ENCODE peak calls at places on chromosomes 6 and 20, in eight cellular contexts. One of them, this sample, is unnamed. For H3K4me1 and H3K9me3, the result is how much of the 10 kb centered on the place peaks cover.

GRCh38 chr6:16522937-16523336 is 238.3 kb downstream of the ATXN1 start:
- DNase-seq in GM23248: no peak
- DNase-seq in IMR-90: no peak
- DNase-seq in heart right ventricle: no peak
- DNase-seq in endodermal cell: no peak
- DNase-seq in SJSA1: no peak
- DNase-seq in left lung: no peak
- DNase-seq in tibial artery: no peak
- DNase-seq in this sample: peak

GRCh38 chr6:157629220-157629619 is 193.8 kb upstream of the SNX9 start:
- DNase-seq in IMR-90: peak
- DNase-seq in heart right ventricle: no peak
- DNase-seq in left lung: no peak
- DNase-seq in endodermal cell: no peak
- DNase-seq in tibial artery: no peak
- DNase-seq in SJSA1: no peak
- DNase-seq in GM23248: no peak
- DNase-seq in this sample: no peak

GRCh38 chr6:161410736-161411135 is 136.9 kb upstream of the AGPAT4 start:
- DNase-seq in heart right ventricle: no peak
- DNase-seq in tibial artery: no peak
- DNase-seq in endodermal cell: no peak
- DNase-seq in IMR-90: no peak
- DNase-seq in GM23248: no peak
- DNase-seq in left lung: no peak
- DNase-seq in SJSA1: no peak
- DNase-seq in this sample: no peak

GRCh38 chr6:17998442-17998841 is 11.0 kb upstream of the KIF13A start:
- DNase-seq in GM23248: peak
- DNase-seq in endodermal cell: peak
- DNase-seq in SJSA1: no peak
- DNase-seq in left lung: no peak
- DNase-seq in IMR-90: peak
- DNase-seq in tibial artery: no peak
- DNase-seq in heart right ventricle: no peak
- DNase-seq in this sample: no peak

GRCh38 chr6:131854803-131855202 is 47.0 kb downstream of the ENPP1 start:
- DNase-seq in heart right ventricle: no peak
- DNase-seq in tibial artery: no peak
- DNase-seq in GM23248: no peak
- DNase-seq in SJSA1: no peak
- DNase-seq in endodermal cell: no peak
- DNase-seq in left lung: no peak
- DNase-seq in IMR-90: peak
- DNase-seq in this sample: no peak

GRCh38 chr6:155481215-155481614 is 25.6 kb upstream of the NOX3 start:
- DNase-seq in left lung: no peak
- DNase-seq in SJSA1: no peak
- DNase-seq in endodermal cell: no peak
- DNase-seq in tibial artery: no peak
- DNase-seq in GM23248: peak
- DNase-seq in IMR-90: peak
- DNase-seq in heart right ventricle: no peak
- DNase-seq in this sample: no peak

GRCh38 chr6:98980814-98981213 is 33.1 kb upstream of the FBXL4 start:
- DNase-seq in GM23248: no peak
- DNase-seq in IMR-90: no peak
- DNase-seq in endodermal cell: peak
- DNase-seq in tibial artery: no peak
- DNase-seq in left lung: no peak
- DNase-seq in SJSA1: no peak
- DNase-seq in heart right ventricle: no peak
- DNase-seq in this sample: no peak

GRCh38 chr6:98828991-98829411 is 5.4 kb upstream of the POU3F2 start:
- DNase-seq in IMR-90: no peak
- DNase-seq in tibial artery: no peak
- DNase-seq in endodermal cell: peak
- DNase-seq in heart right ventricle: no peak
- DNase-seq in left lung: no peak
- DNase-seq in GM23248: no peak
- DNase-seq in SJSA1: no peak
- DNase-seq in this sample: peak

GRCh38 chr20:43959079-43959919 is 44.6 kb downstream of the TOX2 start:
- DNase-seq in left lung: no peak
- DNase-seq in IMR-90: no peak
- DNase-seq in GM23248: peak
- DNase-seq in tibial artery: peak
- DNase-seq in SJSA1: no peak
- DNase-seq in endodermal cell: peak
- DNase-seq in heart right ventricle: no peak
- DNase-seq in this sample: no peak

GRCh38 chr6:34723203-34723602 is 26.6 kb upstream of the ILRUN start:
- DNase-seq in IMR-90: peak
- DNase-seq in heart right ventricle: no peak
- DNase-seq in SJSA1: no peak
- DNase-seq in tibial artery: no peak
- DNase-seq in GM23248: peak
- DNase-seq in endodermal cell: no peak
- DNase-seq in left lung: no peak
- DNase-seq in this sample: no peak

GRCh38 chr6:16476861-16477260 is 238.5 kb downstream of the GMPR start:
- DNase-seq in left lung: no peak
- DNase-seq in endodermal cell: no peak
- DNase-seq in GM23248: no peak
- DNase-seq in SJSA1: no peak
- DNase-seq in tibial artery: no peak
- DNase-seq in IMR-90: no peak
- DNase-seq in heart right ventricle: no peak
- DNase-seq in this sample: no peak

GRCh38 chr20:51022803-51023616 is at the start of gene KCNG1:
- DNase-seq in endodermal cell: peak
- DNase-seq in heart right ventricle: peak
- DNase-seq in GM23248: peak
- DNase-seq in tibial artery: no peak
- DNase-seq in IMR-90: peak
- DNase-seq in left lung: peak
- DNase-seq in SJSA1: peak
- DNase-seq in this sample: peak

GRCh38 chr6:147192278-147192911 is 11.8 kb upstream of the STXBP5 start:
- DNase-seq in GM23248: no peak
- DNase-seq in left lung: no peak
- DNase-seq in heart right ventricle: no peak
- DNase-seq in tibial artery: no peak
- DNase-seq in SJSA1: no peak
- DNase-seq in IMR-90: no peak
- DNase-seq in endodermal cell: no peak
- DNase-seq in this sample: no peak

GRCh38 chr6:86563197-86563596 is 374.1 kb upstream of the HTR1E start:
- DNase-seq in endodermal cell: no peak
- DNase-seq in tibial artery: no peak
- DNase-seq in GM23248: no peak
- DNase-seq in left lung: no peak
- DNase-seq in IMR-90: no peak
- DNase-seq in heart right ventricle: no peak
- DNase-seq in SJSA1: no peak
- DNase-seq in this sample: no peak

GRCh38 chr6:143125896-143126573 is 65.3 kb downstream of the AIG1 start:
- DNase-seq in left lung: no peak
- DNase-seq in SJSA1: peak
- DNase-seq in endodermal cell: no peak
- DNase-seq in tibial artery: no peak
- DNase-seq in heart right ventricle: no peak
- DNase-seq in GM23248: no peak
- DNase-seq in IMR-90: no peak
- DNase-seq in this sample: peak

GRCh38 chr6:1612902-1613301 is 3.2 kb downstream of the FOXC1 start:
- DNase-seq in SJSA1: peak
- DNase-seq in IMR-90: peak
- DNase-seq in GM23248: peak
- DNase-seq in left lung: no peak
- DNase-seq in heart right ventricle: no peak
- DNase-seq in tibial artery: no peak
- DNase-seq in endodermal cell: peak
- DNase-seq in this sample: peak

GRCh38 chr6:1614767-1615650 is 5.3 kb downstream of the FOXC1 start:
- DNase-seq in endodermal cell: peak
- DNase-seq in tibial artery: peak
- DNase-seq in IMR-90: no peak
- DNase-seq in left lung: no peak
- DNase-seq in heart right ventricle: no peak
- DNase-seq in SJSA1: peak
- DNase-seq in GM23248: no peak
- DNase-seq in this sample: peak

GRCh38 chr6:1612386-1612893 is 2.7 kb downstream of the FOXC1 start:
- DNase-seq in tibial artery: no peak
- DNase-seq in heart right ventricle: no peak
- DNase-seq in GM23248: no peak
- DNase-seq in IMR-90: no peak
- DNase-seq in endodermal cell: peak
- DNase-seq in SJSA1: no peak
- DNase-seq in left lung: no peak
- DNase-seq in this sample: peak

GRCh38 chr6:1614448-1614766 is 4.7 kb downstream of the FOXC1 start:
- DNase-seq in IMR-90: no peak
- DNase-seq in endodermal cell: peak
- DNase-seq in left lung: no peak
- DNase-seq in SJSA1: no peak
- DNase-seq in heart right ventricle: no peak
- DNase-seq in tibial artery: no peak
- DNase-seq in GM23248: no peak
- DNase-seq in this sample: no peak

GRCh38 chr6:1613631-1614447 is 4.1 kb downstream of the FOXC1 start:
- DNase-seq in heart right ventricle: no peak
- DNase-seq in GM23248: peak
- DNase-seq in SJSA1: peak
- DNase-seq in IMR-90: peak
- DNase-seq in tibial artery: peak
- DNase-seq in left lung: no peak
- DNase-seq in endodermal cell: peak
- DNase-seq in this sample: peak
- H3K4me3 ChIP-seq in heart right ventricle: peak
- H3K4me3 ChIP-seq in GM23248: peak
- H3K4me3 ChIP-seq in SJSA1: peak
- H3K4me3 ChIP-seq in IMR-90: peak
- H3K4me3 ChIP-seq in tibial artery: peak
- H3K4me3 ChIP-seq in left lung: peak
- H3K4me3 ChIP-seq in endodermal cell: peak
- H3K4me3 ChIP-seq in this sample: peak

GRCh38 chr6:108748959-108749358 is 99.3 kb upstream of the ARMC2 start:
- DNase-seq in IMR-90: no peak
- DNase-seq in endodermal cell: no peak
- DNase-seq in SJSA1: no peak
- DNase-seq in left lung: no peak
- DNase-seq in tibial artery: no peak
- DNase-seq in GM23248: no peak
- DNase-seq in heart right ventricle: no peak
- DNase-seq in this sample: no peak
- H3K4me1 ChIP-seq in IMR-90: under half
- H3K4me1 ChIP-seq in endodermal cell: under half
- H3K4me1 ChIP-seq in SJSA1: under half
- H3K4me1 ChIP-seq in left lung: under half
- H3K4me1 ChIP-seq in tibial artery: under half
- H3K4me1 ChIP-seq in GM23248: under half
- H3K4me1 ChIP-seq in heart right ventricle: under half
- H3K4me1 ChIP-seq in this sample: under half

GRCh38 chr6:27288136-27289044 is 23.7 kb downstream of the POM121L2 start:
- DNase-seq in tibial artery: no peak
- DNase-seq in endodermal cell: peak
- DNase-seq in SJSA1: no peak
- DNase-seq in GM23248: no peak
- DNase-seq in left lung: no peak
- DNase-seq in heart right ventricle: no peak
- DNase-seq in IMR-90: no peak
- DNase-seq in this sample: no peak
- H3K9me3 ChIP-seq in tibial artery: under half
- H3K9me3 ChIP-seq in endodermal cell: under half
- H3K9me3 ChIP-seq in SJSA1: under half
- H3K9me3 ChIP-seq in GM23248: under half
- H3K9me3 ChIP-seq in left lung: under half
- H3K9me3 ChIP-seq in heart right ventricle: under half
- H3K9me3 ChIP-seq in IMR-90: under half
- H3K9me3 ChIP-seq in this sample: under half

GRCh38 chr6:75204959-75205775 is 686 bp downstream of the COL12A1 start:
- DNase-seq in left lung: peak
- DNase-seq in tibial artery: peak
- DNase-seq in GM23248: peak
- DNase-seq in IMR-90: peak
- DNase-seq in endodermal cell: peak
- DNase-seq in heart right ventricle: peak
- DNase-seq in SJSA1: peak
- DNase-seq in this sample: peak

GRCh38 chr6:75207211-75207984 is 1.5 kb upstream of the COL12A1 start:
- DNase-seq in IMR-90: peak
- DNase-seq in endodermal cell: peak
- DNase-seq in left lung: peak
- DNase-seq in SJSA1: no peak
- DNase-seq in heart right ventricle: no peak
- DNase-seq in tibial artery: no peak
- DNase-seq in GM23248: peak
- DNase-seq in this sample: peak

GRCh38 chr6:75205776-75206334 is at the start of gene COL12A1:
- DNase-seq in tibial artery: peak
- DNase-seq in endodermal cell: peak
- DNase-seq in SJSA1: peak
- DNase-seq in heart right ventricle: peak
- DNase-seq in IMR-90: peak
- DNase-seq in left lung: peak
- DNase-seq in GM23248: peak
- DNase-seq in this sample: peak

GRCh38 chr6:75204222-75204958 is 1.5 kb downstream of the COL12A1 start:
- DNase-seq in GM23248: peak
- DNase-seq in endodermal cell: peak
- DNase-seq in tibial artery: peak
- DNase-seq in IMR-90: peak
- DNase-seq in SJSA1: peak
- DNase-seq in left lung: peak
- DNase-seq in heart right ventricle: peak
- DNase-seq in this sample: peak

DNA sequence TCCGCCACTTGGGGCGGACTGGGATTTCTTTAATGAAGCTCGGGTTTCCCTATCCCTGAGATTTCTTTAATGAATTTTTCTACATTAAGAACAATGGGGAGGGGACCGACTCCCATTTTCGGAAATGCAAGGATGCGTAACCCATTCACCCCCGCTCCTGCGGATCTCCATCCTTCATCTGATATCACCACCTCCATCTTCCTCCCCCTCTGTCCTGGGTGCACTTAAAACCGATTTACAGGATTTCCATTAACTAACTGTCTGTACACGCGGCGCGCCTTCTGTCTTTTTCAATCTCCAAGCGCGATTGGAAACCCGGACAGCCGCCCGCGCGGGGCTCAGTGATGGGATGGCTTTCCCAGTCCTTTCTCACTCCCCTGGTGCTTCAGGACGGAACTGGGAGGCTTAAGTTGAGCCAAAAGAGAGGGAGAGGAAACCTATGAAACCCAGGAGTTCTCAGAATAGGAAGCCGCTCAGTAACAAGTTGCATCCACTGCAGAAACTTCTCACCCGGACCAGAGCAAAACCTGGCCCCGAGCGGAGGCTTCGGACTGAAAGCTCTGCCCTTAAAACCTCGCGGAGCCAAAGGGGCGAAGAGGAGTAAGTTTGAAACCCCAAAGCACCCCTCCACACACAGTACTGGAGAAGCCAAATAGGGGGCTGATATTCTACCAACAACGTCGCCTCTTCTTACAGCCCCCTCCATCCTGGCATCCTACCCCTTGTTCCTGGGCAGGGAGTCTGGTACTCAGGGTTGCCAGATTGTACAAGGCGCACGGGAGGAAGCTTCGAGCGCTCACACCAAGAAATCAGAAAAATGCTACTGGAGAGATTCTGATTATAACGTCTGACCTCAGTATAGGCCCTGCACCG is 721 bp upstream of the COL12A1 start:
- DNase-seq in IMR-90: no peak
- DNase-seq in left lung: peak
- DNase-seq in SJSA1: no peak
- DNase-seq in tibial artery: no peak
- DNase-seq in heart right ventricle: no peak
- DNase-seq in GM23248: peak
- DNase-seq in endodermal cell: peak
- DNase-seq in this sample: peak
- H3K4me3 ChIP-seq in IMR-90: peak
- H3K4me3 ChIP-seq in left lung: peak
- H3K4me3 ChIP-seq in SJSA1: peak
- H3K4me3 ChIP-seq in tibial artery: peak
- H3K4me3 ChIP-seq in heart right ventricle: peak
- H3K4me3 ChIP-seq in GM23248: peak
- H3K4me3 ChIP-seq in endodermal cell: peak
- H3K4me3 ChIP-seq in this sample: peak

This sample was measured in osteoblast.